ENCODE peak calls at places on chromosomes 5 and 9, in four cellular contexts. K is SK-N-SH; B is T-cell; Y is activated naive CD4-positive, alpha-beta T cell. M is an unnamed sample.

GRCh38 chr5:107813559-107813958 is 142.8 kb upstream of the EFNA5 start:
- DNase-seq in K (no peak), B (no peak), Y (no peak), M (no peak)

GRCh38 chr5:77627869-77628674 is 10.4 kb downstream of the OTP start:
- DNase-seq in K (peak), B (no peak), Y (no peak), M (no peak)

GRCh38 chr5:38725419-38725865 is 120.4 kb upstream of the OSMR start:
- DNase-seq in K (no peak), B (no peak), Y (no peak), M (no peak)

GRCh38 chr9:121184463-121184862 is 17.2 kb downstream of the RAB14 start:
- DNase-seq in K (no peak), B (no peak), Y (no peak), M (no peak)

GRCh38 chr9:109272745-109273144 is 48.1 kb downstream of the EPB41L4B start:
- DNase-seq in K (no peak), B (no peak), Y (no peak), M (no peak)

GRCh38 chr5:103617090-103617489 is 54.5 kb upstream of the NUDT12 start:
- DNase-seq in K (no peak), B (no peak), Y (no peak), M (no peak)

GRCh38 chr5:10264569-10264968 is 14.5 kb downstream of the CCT5 start:
- DNase-seq in K (no peak), B (no peak), Y (no peak), M (no peak)

GRCh38 chr9:112103405-112103804 is 71.7 kb downstream of the SUSD1 start:
- DNase-seq in K (no peak), B (no peak), Y (no peak), M (no peak)

GRCh38 chr9:37953775-37954437 is 50.0 kb upstream of the SLC25A51 start:
- DNase-seq in K (no peak), B (no peak), Y (no peak), M (peak)

GRCh38 chr9:99023831-99024230 is 80.1 kb downstream of the COL15A1 start:
- DNase-seq in K (peak), B (no peak), Y (no peak), M (no peak)

GRCh38 chr9:121780641-121781040 is 129.2 kb downstream of the DAB2IP start:
- DNase-seq in K (no peak), B (no peak), Y (no peak), M (no peak)

GRCh38 chr5:28254846-28255245 is 1216.5 kb upstream of the CDH9 start:
- DNase-seq in K (no peak), B (no peak), Y (no peak), M (no peak)

GRCh38 chr9:109726122-109726521 is 53.9 kb upstream of the PALM2AKAP2 start:
- DNase-seq in K (no peak), B (no peak), Y (no peak), M (no peak)

GRCh38 chr9:89448381-89448780 is 49.5 kb downstream of the SEMA4D start:
- DNase-seq in K (no peak), B (peak), Y (no peak), M (peak)

GRCh38 chr5:43771611-43772031 is 168.6 kb downstream of the NNT start:
- DNase-seq in K (no peak), B (no peak), Y (no peak), M (no peak)

GRCh38 chr5:74514888-74515551 is 125.5 kb downstream of the ENC1 start:
- DNase-seq in K (no peak), B (no peak), Y (no peak), M (no peak)

GRCh38 chr5:32115985-32116384 is 58.1 kb downstream of the GOLPH3 start:
- DNase-seq in K (no peak), B (no peak), Y (no peak), M (no peak)

GRCh38 chr9:114860187-114860586 is 54.3 kb upstream of the TNFSF15 start:
- DNase-seq in K (no peak), B (no peak), Y (no peak), M (no peak)

GRCh38 chr9:129835860-129836223 is 584 bp downstream of the USP20 start:
- DNase-seq in K (peak), B (no peak), Y (no peak), M (no peak)

GRCh38 chr5:170745481-170746061 is 38.0 kb upstream of the GABRP start:
- DNase-seq in K (peak), B (no peak), Y (no peak), M (no peak)

GRCh38 chr5:181092428-181092827 is 38.5 kb downstream of the OR2V1 start:
- DNase-seq in K (no peak), B (no peak), Y (no peak), M (no peak)

M was measured in posterior vena cava.